ENCODE peak calls at places on chromosome 4, in six cellular contexts. C is OCI-LY7, L is GM23248, K is neural progenitor cell, T is GM23338, B is SK-N-SH. E is an unnamed sample. For H3K4me1, the result is how much of the 10 kb centered on the place peaks cover.

GRCh38 chr4:149911995-149912394 is 96.4 kb upstream of the IQCM start:
- DNase-seq in C (no peak), L (no peak), K (no peak), T (no peak), B (no peak), E (no peak)

GRCh38 chr4:24179201-24179840 is 289.5 kb upstream of the PPARGC1A start:
- DNase-seq in C (no peak), L (no peak), K (no peak), T (no peak), B (no peak), E (no peak)

GRCh38 chr4:76605099-76605563 is 170.1 kb downstream of the SHROOM3 start:
- DNase-seq in C (no peak), L (peak), K (no peak), T (no peak), B (no peak), E (no peak)

GRCh38 chr4:1784395-1784788 is 8.7 kb upstream of the FGFR3 start:
- DNase-seq in C (no peak), L (no peak), K (no peak), T (no peak), B (no peak), E (no peak)

GRCh38 chr4:157838366-157838765 is 334.5 kb downstream of the GASK1B start:
- DNase-seq in C (no peak), L (no peak), K (no peak), T (no peak), B (no peak), E (no peak)

GRCh38 chr4:4502694-4503311 is 39.0 kb downstream of the STX18 start:
- DNase-seq in C (no peak), L (peak), K (peak), T (no peak), B (no peak), E (no peak)

GRCh38 chr4:182917182-182918043 is at the start of gene DCTD:
- DNase-seq in C (peak), L (peak), K (peak), T (peak), B (peak), E (peak)

GRCh38 chr4:24164054-24164453 is 274.2 kb upstream of the PPARGC1A start:
- DNase-seq in C (no peak), L (peak), K (no peak), T (no peak), B (no peak), E (no peak)

GRCh38 chr4:82726601-82727000 is 72.0 kb downstream of the SCD5 start:
- DNase-seq in C (no peak), L (no peak), K (no peak), T (no peak), B (no peak), E (no peak)

GRCh38 chr4:148355442-148356123 is 86.6 kb downstream of the NR3C2 start:
- DNase-seq in C (no peak), L (no peak), K (no peak), T (no peak), B (peak), E (no peak)

GRCh38 chr4:143421609-143422008 is 84.9 kb downstream of the GAB1 start:
- DNase-seq in C (no peak), L (no peak), K (no peak), T (no peak), B (no peak), E (no peak)

GRCh38 chr4:52160859-52161258 is 109.8 kb downstream of the SPATA18 start:
- DNase-seq in C (no peak), L (no peak), K (no peak), T (no peak), B (no peak), E (no peak)

GRCh38 chr4:135371137-135371536 is 1169.5 kb upstream of the PABPC4L start:
- DNase-seq in C (no peak), L (no peak), K (no peak), T (peak), B (peak), E (no peak)

GRCh38 chr4:55768291-55768690 is 51.3 kb upstream of the EXOC1L start:
- DNase-seq in C (no peak), L (peak), K (peak), T (peak), B (no peak), E (peak)

GRCh38 chr4:186946682-186947294 is 223.1 kb upstream of the FAT1 start:
- DNase-seq in C (peak), L (no peak), K (peak), T (peak), B (peak), E (peak)

GRCh38 chr4:31548823-31549222 is 828.7 kb downstream of the PCDH7 start:
- DNase-seq in C (no peak), L (no peak), K (no peak), T (no peak), B (no peak), E (no peak)

GRCh38 chr4:86271057-86271456 is 88.8 kb downstream of the MAPK10 start:
- DNase-seq in C (no peak), L (no peak), K (no peak), T (no peak), B (no peak), E (no peak)

GRCh38 chr4:108466936-108467902 is 153.2 kb upstream of the RPL34 start:
- DNase-seq in C (no peak), L (peak), K (no peak), T (no peak), B (no peak), E (peak)

DNA sequence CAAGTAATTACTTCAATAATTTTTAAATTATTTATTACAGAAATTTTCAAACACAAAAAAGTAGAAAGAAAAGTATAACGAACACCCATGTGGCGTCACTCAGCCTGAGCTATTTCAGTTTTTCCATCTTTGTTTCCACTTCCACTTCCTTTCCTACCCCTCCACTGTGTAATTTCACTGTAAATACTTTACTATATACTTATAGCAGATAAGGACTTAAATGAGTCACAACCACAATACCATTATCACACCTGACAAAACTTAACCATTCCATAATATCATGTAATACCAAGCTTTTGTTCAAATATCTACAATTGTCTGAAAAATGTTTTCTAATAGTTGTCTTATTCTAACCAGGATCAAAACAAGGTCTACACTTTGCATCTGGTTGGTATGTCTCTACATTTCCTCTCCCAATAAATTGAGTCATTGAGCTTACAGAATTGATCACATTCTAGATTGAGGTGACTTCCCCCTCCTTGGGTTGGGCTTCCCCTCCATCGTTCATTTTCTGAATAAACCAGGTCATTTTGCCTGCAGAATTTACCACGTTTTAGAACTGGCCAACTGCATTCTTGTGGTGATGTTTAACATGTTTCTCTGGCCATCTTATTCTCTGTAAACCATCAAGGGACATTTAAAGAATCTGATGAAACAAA is 48.7 kb downstream of the ATP10D start:
- DNase-seq in C (no peak), L (no peak), K (no peak), T (no peak), B (no peak), E (no peak)
- TF ChIP-seq EZH2phosphoT487 in C (no peak), L (no peak), K (no peak), T (no peak), B (no peak), E (no peak)

DNA sequence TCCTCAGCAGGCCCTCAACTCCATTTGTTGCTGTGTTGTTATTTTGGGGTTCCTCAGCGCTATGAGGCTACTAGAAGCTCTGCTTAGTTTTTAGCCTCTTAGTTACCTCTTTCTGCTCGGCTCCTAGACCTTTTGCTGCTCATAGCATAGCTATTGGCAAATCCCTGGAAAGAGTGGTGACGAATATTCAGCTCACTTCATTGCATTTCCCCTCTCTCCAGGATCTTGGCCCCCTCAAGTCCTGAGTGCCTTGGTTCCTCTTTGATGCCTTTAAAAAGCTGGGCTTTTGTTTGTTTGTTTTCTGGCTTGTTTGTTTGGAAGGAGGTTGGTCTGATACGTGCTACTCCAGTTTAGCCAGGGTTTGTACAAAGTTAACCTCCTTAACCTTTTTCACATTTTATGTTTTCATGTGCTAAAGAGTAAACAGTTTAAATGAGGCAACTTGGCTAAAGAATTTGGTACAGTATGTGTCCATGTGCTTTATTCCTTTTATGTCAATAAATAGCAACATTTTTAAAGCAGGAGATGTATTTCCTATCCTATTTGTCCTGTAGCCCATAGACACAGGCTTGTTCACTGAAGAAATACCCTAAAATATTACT is 31.5 kb downstream of the SMAD1 start:
- DNase-seq in C (no peak), L (no peak), K (no peak), T (peak), B (no peak), E (no peak)
- H3K4me1 ChIP-seq in C (under half), L (under half), K (under half), T (under half), B (under half), E (under half)

DNA sequence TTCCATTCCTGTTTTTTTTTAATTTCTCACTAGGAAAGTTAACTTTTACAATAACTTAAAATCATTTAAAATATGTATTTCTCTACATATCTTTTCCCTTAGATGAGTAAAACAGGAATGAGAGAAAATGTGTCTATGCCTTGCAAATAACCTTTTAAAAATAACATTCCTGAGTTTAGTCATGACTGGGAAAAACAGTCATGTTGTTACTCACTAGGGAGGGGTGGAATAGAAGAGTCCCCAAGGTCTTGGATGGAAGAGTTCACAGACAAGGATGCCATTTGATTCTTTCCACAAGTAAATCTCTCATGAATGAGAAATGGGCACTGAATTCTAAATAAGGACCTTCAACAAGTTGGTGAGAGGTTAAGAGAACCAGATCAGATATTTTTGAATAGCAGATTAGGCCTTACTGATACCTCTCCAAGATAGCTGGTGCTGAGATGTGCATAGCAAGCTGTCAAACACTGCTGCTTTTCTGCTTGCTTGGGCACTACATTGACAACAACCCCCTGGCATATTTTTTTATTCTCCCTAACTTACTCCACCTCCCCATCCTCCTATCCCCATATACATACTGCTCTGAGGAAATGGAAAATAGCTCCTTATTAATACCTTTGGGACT is 25.1 kb downstream of the UGDH start:
- DNase-seq in C (no peak), L (peak), K (no peak), T (no peak), B (no peak), E (peak)
- TF ChIP-seq EZH2phosphoT487 in C (no peak), L (no peak), K (no peak), T (no peak), B (no peak), E (no peak)

GRCh38 chr4:10962246-10962645 is 277.7 kb upstream of the CLNK start:
- DNase-seq in C (no peak), L (no peak), K (no peak), T (no peak), B (no peak), E (no peak)
- H3K4me1 ChIP-seq in C (under half), L (under half), K (under half), T (under half), B (under half), E (under half)

DNA sequence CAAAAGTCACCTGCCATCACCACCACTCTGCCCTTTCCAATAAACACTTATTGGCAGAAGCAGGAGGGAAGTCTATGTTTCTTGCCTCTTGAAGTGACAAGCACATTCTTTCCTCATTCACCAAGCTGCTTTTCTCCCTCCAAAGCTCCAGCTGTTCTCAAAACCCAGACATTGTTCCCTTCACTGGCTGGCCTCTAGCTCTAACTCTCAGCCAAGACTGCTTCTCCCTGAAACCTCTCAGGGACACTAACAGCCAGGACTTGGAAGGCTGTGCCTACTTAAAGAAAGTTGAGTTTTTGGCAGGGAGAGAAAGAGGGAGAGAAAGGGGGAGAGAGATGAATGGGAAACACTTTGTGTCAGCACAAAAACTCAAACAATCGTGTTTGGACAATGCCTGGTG is 99.6 kb downstream of the COX18 start:
- DNase-seq in C (no peak), L (peak), K (peak), T (peak), B (no peak), E (no peak)
- TF ChIP-seq EZH2phosphoT487 in C (no peak), L (no peak), K (no peak), T (no peak), B (no peak), E (no peak)

GRCh38 chr4:73897380-73898136 is 28.4 kb downstream of the CXCL1 start:
- DNase-seq in C (no peak), L (peak), K (no peak), T (no peak), B (no peak), E (no peak)

GRCh38 chr4:73899321-73899720 is 30.1 kb downstream of the CXCL1 start:
- DNase-seq in C (no peak), L (no peak), K (no peak), T (no peak), B (no peak), E (no peak)

GRCh38 chr4:73904491-73904890 is 35.3 kb downstream of the CXCL1 start:
- DNase-seq in C (no peak), L (peak), K (no peak), T (no peak), B (no peak), E (peak)

GRCh38 chr4:73901031-73901430 is 31.8 kb downstream of the CXCL1 start:
- DNase-seq in C (no peak), L (peak), K (no peak), T (no peak), B (no peak), E (no peak)

GRCh38 chr4:73902038-73902637 is 32.9 kb downstream of the CXCL1 start:
- DNase-seq in C (no peak), L (peak), K (no peak), T (no peak), B (no peak), E (peak)
- H3K4me1 ChIP-seq in C (under half), L (half or more), K (under half), T (under half), B (under half), E (under half)

DNA sequence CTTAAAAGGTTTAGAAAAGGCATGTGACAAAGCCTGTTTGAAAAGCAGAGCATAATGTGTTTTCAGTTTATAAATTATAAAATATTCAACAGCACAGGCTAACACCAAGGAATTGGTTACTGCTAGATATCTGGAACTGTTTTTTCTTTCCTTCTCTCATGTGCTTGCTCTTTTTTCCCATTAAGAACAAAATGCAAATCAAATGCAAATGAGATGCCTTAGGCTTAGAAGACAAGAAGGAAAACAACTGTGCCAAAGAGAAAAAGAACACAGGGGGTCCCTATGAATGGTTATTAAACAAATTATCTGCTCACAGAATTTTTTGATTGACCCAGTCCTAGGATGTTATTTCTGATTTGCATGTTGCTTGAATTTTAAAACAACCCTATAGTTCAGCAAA is 351.6 kb upstream of the FAM241A start:
- DNase-seq in C (no peak), L (no peak), K (no peak), T (peak), B (no peak), E (no peak)
- TF ChIP-seq EZH2phosphoT487 in C (no peak), L (no peak), K (no peak), T (no peak), B (no peak), E (no peak)